ENCODE peak calls at places on chromosomes 4 and X, in seven cellular contexts. One of them, this sample, is unnamed.

GRCh38 chr4:2303121-2303685 is 41.3 kb upstream of the MXD4 start:
- DNase-seq in H9: no peak
- DNase-seq in D721Med: no peak
- DNase-seq in NCI-H2029: no peak
- DNase-seq in GM13977: no peak
- DNase-seq in activated naive CD8-positive, alpha-beta T cell treated with anti-CD3 and anti-CD28 coated beads, Interleukin-2, amount 50 U/mL, for 24 hours: no peak
- DNase-seq in right atrium auricular region: peak
- DNase-seq in this sample: peak

GRCh38 chr4:110294165-110294564 is 95.8 kb upstream of the ELOVL6 start:
- DNase-seq in D721Med: no peak
- DNase-seq in activated naive CD8-positive, alpha-beta T cell treated with anti-CD3 and anti-CD28 coated beads, Interleukin-2, amount 50 U/mL, for 24 hours: no peak
- DNase-seq in GM13977: no peak
- DNase-seq in H9: no peak
- DNase-seq in right atrium auricular region: no peak
- DNase-seq in NCI-H2029: no peak
- DNase-seq in this sample: no peak

GRCh38 chr4:107760281-107760947 is 40.4 kb upstream of the PAPSS1 start:
- DNase-seq in activated naive CD8-positive, alpha-beta T cell treated with anti-CD3 and anti-CD28 coated beads, Interleukin-2, amount 50 U/mL, for 24 hours: no peak
- DNase-seq in D721Med: no peak
- DNase-seq in GM13977: no peak
- DNase-seq in H9: no peak
- DNase-seq in NCI-H2029: no peak
- DNase-seq in right atrium auricular region: no peak
- DNase-seq in this sample: no peak

GRCh38 chr4:107856901-107857300 is 32.2 kb downstream of the SGMS2 start:
- DNase-seq in D721Med: no peak
- DNase-seq in GM13977: no peak
- DNase-seq in H9: no peak
- DNase-seq in activated naive CD8-positive, alpha-beta T cell treated with anti-CD3 and anti-CD28 coated beads, Interleukin-2, amount 50 U/mL, for 24 hours: no peak
- DNase-seq in NCI-H2029: no peak
- DNase-seq in right atrium auricular region: no peak
- DNase-seq in this sample: no peak

GRCh38 chr4:24137963-24138601 is 248.2 kb upstream of the PPARGC1A start:
- DNase-seq in H9: no peak
- DNase-seq in activated naive CD8-positive, alpha-beta T cell treated with anti-CD3 and anti-CD28 coated beads, Interleukin-2, amount 50 U/mL, for 24 hours: no peak
- DNase-seq in GM13977: no peak
- DNase-seq in D721Med: no peak
- DNase-seq in NCI-H2029: peak
- DNase-seq in right atrium auricular region: no peak
- DNase-seq in this sample: no peak

GRCh38 chrX:17527135-17527701 is 152.2 kb downstream of the NHS start:
- DNase-seq in activated naive CD8-positive, alpha-beta T cell treated with anti-CD3 and anti-CD28 coated beads, Interleukin-2, amount 50 U/mL, for 24 hours: no peak
- DNase-seq in NCI-H2029: no peak
- DNase-seq in H9: no peak
- DNase-seq in right atrium auricular region: no peak
- DNase-seq in D721Med: no peak
- DNase-seq in GM13977: no peak
- DNase-seq in this sample: no peak

GRCh38 chr4:71472946-71473345 is 134.1 kb downstream of the SLC4A4 start:
- DNase-seq in NCI-H2029: no peak
- DNase-seq in H9: no peak
- DNase-seq in D721Med: no peak
- DNase-seq in activated naive CD8-positive, alpha-beta T cell treated with anti-CD3 and anti-CD28 coated beads, Interleukin-2, amount 50 U/mL, for 24 hours: no peak
- DNase-seq in right atrium auricular region: no peak
- DNase-seq in GM13977: no peak
- DNase-seq in this sample: no peak

GRCh38 chr4:158484173-158484885 is 37.4 kb upstream of the RXFP1 start:
- DNase-seq in activated naive CD8-positive, alpha-beta T cell treated with anti-CD3 and anti-CD28 coated beads, Interleukin-2, amount 50 U/mL, for 24 hours: no peak
- DNase-seq in H9: no peak
- DNase-seq in GM13977: no peak
- DNase-seq in right atrium auricular region: no peak
- DNase-seq in NCI-H2029: no peak
- DNase-seq in D721Med: no peak
- DNase-seq in this sample: no peak

GRCh38 chr4:121758896-121759568 is 5.9 kb downstream of the SMIM43 start:
- DNase-seq in GM13977: no peak
- DNase-seq in activated naive CD8-positive, alpha-beta T cell treated with anti-CD3 and anti-CD28 coated beads, Interleukin-2, amount 50 U/mL, for 24 hours: no peak
- DNase-seq in H9: no peak
- DNase-seq in NCI-H2029: no peak
- DNase-seq in D721Med: no peak
- DNase-seq in right atrium auricular region: no peak
- DNase-seq in this sample: no peak

GRCh38 chr4:171308661-171309060 is 504.5 kb upstream of the GALNTL6 start:
- DNase-seq in NCI-H2029: peak
- DNase-seq in D721Med: no peak
- DNase-seq in H9: no peak
- DNase-seq in activated naive CD8-positive, alpha-beta T cell treated with anti-CD3 and anti-CD28 coated beads, Interleukin-2, amount 50 U/mL, for 24 hours: no peak
- DNase-seq in GM13977: no peak
- DNase-seq in right atrium auricular region: no peak
- DNase-seq in this sample: no peak

GRCh38 chr4:99868126-99868596 is 26.1 kb downstream of the LAMTOR3 start:
- DNase-seq in activated naive CD8-positive, alpha-beta T cell treated with anti-CD3 and anti-CD28 coated beads, Interleukin-2, amount 50 U/mL, for 24 hours: no peak
- DNase-seq in D721Med: no peak
- DNase-seq in GM13977: no peak
- DNase-seq in NCI-H2029: no peak
- DNase-seq in right atrium auricular region: no peak
- DNase-seq in H9: peak
- DNase-seq in this sample: no peak